ENCODE peak calls at places on chromosome 7, in four cellular contexts. O, Y, Q and F are unnamed samples.

GRCh38 chr7:75688200-75689136 is 50.3 kb downstream of the HIP1 start:
- DNase-seq in Q (no peak), O (no peak), Y (no peak), F (peak)

GRCh38 chr7:127064-127598 is 65.2 kb upstream of the FAM20C start:
- DNase-seq in Q (no peak), Y (no peak), O (peak), F (no peak)

GRCh38 chr7:156773966-156774365 is 119.0 kb downstream of the LMBR1 start:
- DNase-seq in O (no peak), Q (no peak), Y (no peak), F (no peak)

GRCh38 chr7:18724311-18724710 is 228.8 kb downstream of the HDAC9 start:
- DNase-seq in Y (no peak), Q (no peak), O (no peak), F (no peak)

GRCh38 chr7:142796501-142797341 is 26.0 kb downstream of the PRSS2 start:
- DNase-seq in Q (no peak), Y (peak), O (peak), F (no peak)

GRCh38 chr7:105638942-105639495 is 57.7 kb upstream of the EFCAB10 start:
- DNase-seq in Q (peak), O (peak), Y (peak), F (no peak)

GRCh38 chr7:115340828-115341227 is 418.9 kb downstream of the MDFIC start:
- DNase-seq in Y (peak), Q (no peak), O (no peak), F (no peak)

GRCh38 chr7:133102276-133103060 is 20.6 kb upstream of the CHCHD3 start:
- DNase-seq in Q (no peak), Y (no peak), O (no peak), F (no peak)

GRCh38 chr7:112143567-112143966 is 62.6 kb downstream of the DOCK4 start:
- DNase-seq in Q (no peak), O (no peak), Y (no peak), F (no peak)

GRCh38 chr7:1274876-1275684 is 42.4 kb downstream of the UNCX start:
- DNase-seq in O (no peak), Y (no peak), Q (no peak), F (no peak)

GRCh38 chr7:29193316-29194205 is 1.0 kb upstream of the CHN2 start:
- DNase-seq in Q (no peak), O (peak), Y (peak), F (no peak)

GRCh38 chr7:95549818-95550529 is 46.3 kb downstream of the PDK4 start:
- DNase-seq in O (peak), Y (no peak), Q (peak), F (peak)

GRCh38 chr7:30564243-30564892 is 30.3 kb upstream of the GARS1 start:
- DNase-seq in Q (peak), Y (peak), O (peak), F (peak)

GRCh38 chr7:112982441-112983063 is 104.1 kb downstream of the GPR85 start:
- DNase-seq in O (no peak), Y (no peak), Q (no peak), F (no peak)

GRCh38 chr7:134365341-134366054 is 48.8 kb upstream of the SLC35B4 start:
- DNase-seq in Y (no peak), O (no peak), Q (no peak), F (no peak)

GRCh38 chr7:28135296-28135695 is 45.3 kb downstream of the JAZF1 start:
- DNase-seq in Y (no peak), O (no peak), Q (no peak), F (no peak)

GRCh38 chr7:22759721-22760120 is 32.7 kb downstream of the IL6 start:
- DNase-seq in Q (no peak), Y (no peak), O (no peak), F (no peak)

GRCh38 chr7:138125119-138125518 is 48.9 kb downstream of the AKR1D1 start:
- DNase-seq in Y (no peak), Q (no peak), O (no peak), F (no peak)

GRCh38 chr7:95375591-95376294 is 20.4 kb downstream of the PON3 start:
- DNase-seq in Q (no peak), O (no peak), Y (no peak), F (no peak)

GRCh38 chr7:134660961-134661376 is 14.3 kb downstream of the BPGM start:
- DNase-seq in Q (no peak), Y (no peak), O (no peak), F (no peak)

GRCh38 chr7:21946228-21946709 is 570 bp upstream of the CDCA7L start:
- DNase-seq in Y (peak), O (no peak), Q (no peak), F (no peak)

GRCh38 chr7:116285252-116285651 is 74.9 kb downstream of the TES start:
- DNase-seq in O (no peak), Q (no peak), Y (no peak), F (no peak)

GRCh38 chr7:78323118-78323517 is 524.5 kb downstream of the PHTF2 start:
- DNase-seq in Y (no peak), Q (no peak), O (no peak), F (no peak)

DNA sequence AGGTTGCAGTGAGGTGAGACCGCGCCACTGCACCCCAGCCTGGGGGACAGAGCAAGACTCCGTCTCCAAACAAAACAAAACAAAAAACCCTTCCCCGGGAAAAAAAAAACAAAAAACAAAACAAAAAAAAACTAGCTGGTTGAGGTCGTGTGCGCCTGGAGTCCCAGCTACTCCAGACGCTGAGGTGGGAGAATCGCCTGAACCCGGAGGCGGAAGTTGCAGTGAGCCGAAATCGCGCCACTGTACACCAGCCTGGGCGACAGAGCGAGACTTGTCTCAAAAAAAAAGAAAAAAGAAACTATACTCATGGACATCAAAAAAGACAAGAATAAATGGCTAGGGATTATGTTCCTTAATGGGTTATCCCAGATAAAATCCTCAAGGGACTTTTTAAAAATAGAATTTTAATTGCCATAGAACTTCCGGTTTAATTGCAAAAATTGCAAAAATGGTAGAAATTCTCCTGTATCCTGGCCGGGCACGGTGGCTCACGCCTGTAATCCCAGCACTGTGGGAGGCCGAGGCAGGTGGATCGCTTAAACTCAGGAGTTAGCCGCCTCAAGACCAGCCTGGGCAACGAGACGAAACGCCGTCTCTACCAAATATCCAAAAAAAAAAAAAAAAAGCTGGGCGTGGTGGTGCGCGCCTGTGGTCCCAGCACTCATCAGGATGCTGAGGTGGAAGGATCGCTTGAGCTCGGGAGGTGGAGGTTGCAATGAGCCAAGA is 37.8 kb downstream of the KLHDC10 start:
- DNase-seq in Y (no peak), O (no peak), Q (no peak), F (no peak)
- H3K4me3 ChIP-seq in Y (no peak), O (no peak), Q (no peak), F (no peak)

DNA sequence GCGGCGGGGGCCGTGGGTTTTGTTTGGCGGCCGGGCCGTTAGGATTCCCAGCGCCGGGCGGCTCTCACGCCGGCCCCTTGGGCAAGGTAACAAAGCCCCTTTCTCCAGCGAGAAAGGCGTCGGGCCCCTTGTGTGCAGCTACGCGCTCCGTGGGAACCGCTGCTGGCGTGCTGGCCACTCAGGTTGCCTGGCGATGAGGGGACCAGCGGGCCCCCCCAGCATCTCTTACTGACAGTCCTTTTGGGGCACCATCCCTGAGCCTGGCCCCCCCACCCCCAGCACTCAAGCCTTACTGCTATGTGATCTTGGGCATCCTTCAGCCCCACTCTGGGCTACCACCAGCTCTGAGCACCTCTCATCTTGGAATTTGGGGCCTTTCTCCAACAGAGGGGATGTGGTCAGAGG is 1.8 kb downstream of the LFNG start:
- DNase-seq in O (no peak), Y (no peak), Q (no peak), F (no peak)
- H3K27ac ChIP-seq in O (peak), Y (no peak), Q (peak), F (peak)

DNA sequence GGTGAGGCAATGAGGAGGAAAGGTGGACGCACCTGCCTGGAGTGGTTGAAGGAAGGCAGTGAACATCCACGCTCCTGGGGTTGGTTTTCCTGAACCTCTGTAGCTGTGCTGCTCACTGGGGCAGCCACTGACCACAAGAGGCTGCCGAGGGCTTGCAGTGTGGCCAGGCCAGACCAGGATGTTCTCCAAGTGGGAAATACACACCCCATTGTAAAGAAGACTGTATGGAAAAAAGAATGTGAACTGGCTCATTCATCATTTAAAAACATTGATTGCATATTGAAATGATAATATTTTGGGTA is 107.6 kb downstream of the SNX10 start:
- DNase-seq in Y (peak), Q (peak), O (peak), F (no peak)
- TF ChIP-seq CTCF in Y (peak), Q (no peak), O (peak), F (peak)

GRCh38 chr7:50207251-50207564 is 97.3 kb upstream of the IKZF1 start:
- DNase-seq in Q (no peak), O (peak), Y (no peak), F (no peak)
- H3K4me3 ChIP-seq in Q (no peak), O (no peak), Y (no peak), F (no peak)

GRCh38 chr7:90225601-90226000 is 14.1 kb downstream of the STEAP2 start:
- DNase-seq in O (no peak), Y (no peak), Q (no peak), F (no peak)
- H3K27ac ChIP-seq in O (no peak), Y (peak), Q (no peak), F (no peak)

DNA sequence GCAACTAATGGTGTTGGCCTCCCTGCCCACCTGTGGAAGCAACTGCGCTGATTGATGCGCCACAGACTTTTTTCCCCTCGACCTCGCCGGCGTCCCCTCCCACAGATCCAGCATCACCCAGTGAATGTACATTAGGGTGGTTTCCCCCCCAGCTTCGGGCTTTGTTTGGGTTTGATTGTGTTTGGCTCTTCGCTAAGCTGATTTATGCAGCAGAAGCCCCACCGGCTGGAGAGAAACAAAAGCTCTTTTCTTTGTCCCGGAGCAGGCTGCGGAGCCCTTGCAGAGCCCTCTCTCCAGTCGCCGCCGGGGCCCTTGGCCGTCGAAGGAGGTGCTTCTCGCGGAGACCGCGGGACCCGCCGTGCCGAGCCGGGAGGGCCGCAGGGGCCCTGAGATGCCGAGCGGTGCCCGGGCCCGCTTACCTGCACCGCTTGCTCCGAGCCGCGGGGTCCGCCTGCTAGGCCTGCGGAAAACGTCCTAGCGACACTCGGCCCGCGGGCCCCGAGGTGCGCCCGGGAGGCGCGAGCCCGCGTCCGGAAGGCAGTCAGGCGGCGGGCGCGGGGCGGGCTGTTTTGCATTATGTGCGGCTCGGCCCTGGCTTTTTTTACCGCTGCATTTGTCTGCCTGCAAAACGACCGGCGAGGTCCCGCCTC is 656 bp downstream of the ITGB8 start:
- DNase-seq in O (peak), Y (peak), Q (peak), F (peak)
- TF ChIP-seq CTCF in O (no peak), Y (no peak), Q (no peak), F (no peak)

DNA sequence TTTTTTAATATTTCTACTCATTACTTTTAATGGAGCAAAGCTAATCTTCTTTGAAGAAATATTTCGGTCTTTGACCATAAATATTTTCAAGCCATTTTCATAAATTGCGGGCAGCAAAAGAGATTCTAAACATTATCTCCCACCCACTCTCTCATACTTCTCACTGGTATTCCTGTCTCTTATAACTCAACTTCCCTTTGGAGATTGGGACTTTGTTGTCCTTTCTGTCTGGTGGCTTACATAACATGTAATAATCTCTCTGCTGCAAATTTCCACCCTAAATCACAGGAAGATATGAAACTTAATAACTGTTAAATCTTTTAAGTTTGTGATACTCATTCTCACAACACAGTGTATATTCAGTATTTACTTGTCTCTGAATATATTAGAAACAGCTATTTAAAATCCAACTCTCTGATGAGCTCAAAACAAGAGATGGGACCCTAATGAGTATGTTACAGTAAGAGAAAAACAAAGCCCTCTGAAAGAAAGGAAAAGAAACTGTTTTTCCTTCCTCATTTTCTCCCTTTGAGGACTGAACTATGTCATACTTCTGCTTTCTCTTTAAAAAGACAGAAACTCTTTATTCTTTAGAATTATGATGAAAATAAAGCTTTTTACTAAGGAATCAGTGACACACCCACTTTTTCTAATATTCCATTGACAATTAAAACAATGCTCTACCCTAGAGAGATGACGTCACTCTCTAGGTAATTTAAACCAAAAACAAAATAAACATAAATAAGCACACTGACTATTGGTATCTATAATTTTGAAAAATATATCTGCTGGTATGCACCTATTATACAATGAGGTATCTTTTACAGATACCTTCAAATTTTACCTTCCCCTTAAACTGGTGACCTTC is 14.7 kb downstream of the CALCR start:
- DNase-seq in O (no peak), Q (no peak), Y (no peak), F (no peak)
- H3K4me3 ChIP-seq in O (no peak), Q (no peak), Y (no peak), F (no peak)

DNA sequence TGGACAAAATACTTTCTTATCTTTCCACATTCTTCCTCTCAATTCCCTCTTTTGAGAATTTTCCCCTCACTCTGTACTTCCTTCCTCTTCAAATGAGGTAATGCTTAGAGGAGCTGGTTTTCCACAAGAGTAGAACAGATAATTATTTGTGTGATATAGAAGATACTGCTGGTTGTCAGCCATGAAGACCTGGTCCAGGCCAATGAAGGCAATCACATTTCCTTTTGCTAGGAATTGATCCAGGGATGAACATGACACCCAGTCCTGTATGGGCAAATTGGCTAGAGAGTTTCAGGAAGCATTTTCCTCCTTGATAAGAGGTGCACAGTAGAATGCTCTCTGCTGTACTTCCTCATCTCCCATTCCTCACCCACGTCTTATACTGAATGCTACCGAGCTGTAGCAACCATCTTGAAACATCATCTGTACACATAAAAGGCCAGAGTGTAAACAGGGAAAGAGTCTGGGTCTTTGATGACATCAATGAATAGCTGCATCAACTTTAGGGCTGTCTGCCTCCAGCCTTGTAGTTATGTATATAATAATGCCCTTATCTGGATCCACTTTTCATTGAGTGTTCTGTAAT is 103.8 kb downstream of the CDK6 start:
- DNase-seq in Y (no peak), Q (no peak), O (no peak), F (no peak)
- H3K27ac ChIP-seq in Y (no peak), Q (no peak), O (no peak), F (no peak)

GRCh38 chr7:23955600-23956149 is 245.7 kb downstream of the STK31 start:
- DNase-seq in Q (no peak), Y (peak), O (no peak), F (no peak)

GRCh38 chr7:23956769-23957556 is 246.9 kb downstream of the STK31 start:
- DNase-seq in Y (no peak), O (no peak), Q (peak), F (no peak)

GRCh38 chr7:23960361-23960760 is 250.3 kb downstream of the STK31 start:
- DNase-seq in O (no peak), Q (no peak), Y (no peak), F (no peak)

GRCh38 chr7:23955145-23955544 is 245.1 kb downstream of the STK31 start:
- DNase-seq in Q (no peak), Y (no peak), O (no peak), F (no peak)
- TF ChIP-seq CTCF in Q (no peak), Y (no peak), O (no peak), F (no peak)

DNA sequence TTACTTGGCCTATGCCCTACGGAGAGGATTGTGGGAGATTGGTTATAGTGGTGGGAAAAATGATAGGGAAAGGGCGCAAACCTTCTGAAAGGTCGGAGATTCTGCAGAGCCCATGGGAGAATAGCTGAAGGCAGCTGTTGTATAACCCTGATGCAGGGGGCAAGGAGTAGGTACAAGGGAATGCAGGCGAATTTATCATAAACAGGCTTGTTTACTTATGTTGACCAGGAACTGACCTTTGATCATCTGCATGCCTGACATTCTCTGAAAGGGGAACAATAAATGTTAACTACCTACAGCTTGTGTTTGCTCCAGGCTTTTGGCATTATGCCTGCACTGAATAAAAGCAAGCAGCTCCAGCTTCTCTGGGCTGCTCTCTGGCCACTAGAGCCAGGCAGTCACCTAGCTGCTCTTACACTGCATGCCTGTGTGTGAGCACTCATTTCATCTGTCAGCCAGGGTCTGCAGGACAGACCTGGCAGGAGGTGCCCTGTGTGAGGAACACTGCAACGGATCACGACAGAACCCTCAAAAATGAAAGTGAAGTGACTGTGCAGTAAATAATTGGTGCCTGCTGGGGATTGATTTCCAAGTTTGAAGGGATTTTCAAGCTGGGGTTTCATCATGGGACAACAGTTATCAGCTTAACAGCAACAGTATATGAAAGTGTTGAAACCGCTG is 31.1 kb upstream of the ABCA13 start:
- DNase-seq in Q (no peak), Y (no peak), O (no peak), F (peak)
- H3K4me3 ChIP-seq in Q (no peak), Y (no peak), O (peak), F (no peak)